ENCODE peak calls at places on chromosomes 2 and 18, in nine cellular contexts. One of them, this sample, is unnamed.

GRCh38 chr2:10239561-10239967 is 63.1 kb upstream of the HPCAL1 start:
- DNase-seq in ovary: peak
- DNase-seq in H7: peak
- DNase-seq in cardiac fibroblast: no peak
- DNase-seq in NCI-H748 treated with DMSO at 0.1 percent for 48 hours: no peak
- DNase-seq in dermis blood vessel endothelial cell: no peak
- DNase-seq in thoracic aorta: no peak
- DNase-seq in naive thymus-derived CD8-positive, alpha-beta T cell: no peak
- DNase-seq in occipital lobe: no peak
- DNase-seq in this sample: no peak

GRCh38 chr2:138364554-138365162 is 136.9 kb upstream of the SPOPL start:
- DNase-seq in dermis blood vessel endothelial cell: no peak
- DNase-seq in NCI-H748 treated with DMSO at 0.1 percent for 48 hours: no peak
- DNase-seq in occipital lobe: no peak
- DNase-seq in ovary: no peak
- DNase-seq in thoracic aorta: no peak
- DNase-seq in naive thymus-derived CD8-positive, alpha-beta T cell: no peak
- DNase-seq in H7: no peak
- DNase-seq in cardiac fibroblast: peak
- DNase-seq in this sample: no peak

GRCh38 chr2:64165696-64166095 is 21.5 kb upstream of the PELI1 start:
- DNase-seq in occipital lobe: no peak
- DNase-seq in cardiac fibroblast: peak
- DNase-seq in naive thymus-derived CD8-positive, alpha-beta T cell: no peak
- DNase-seq in thoracic aorta: no peak
- DNase-seq in NCI-H748 treated with DMSO at 0.1 percent for 48 hours: no peak
- DNase-seq in dermis blood vessel endothelial cell: peak
- DNase-seq in ovary: no peak
- DNase-seq in H7: no peak
- DNase-seq in this sample: no peak

GRCh38 chr2:191573216-191573615 is 104.7 kb upstream of the NABP1 start:
- DNase-seq in NCI-H748 treated with DMSO at 0.1 percent for 48 hours: no peak
- DNase-seq in occipital lobe: no peak
- DNase-seq in thoracic aorta: no peak
- DNase-seq in cardiac fibroblast: no peak
- DNase-seq in dermis blood vessel endothelial cell: no peak
- DNase-seq in H7: no peak
- DNase-seq in naive thymus-derived CD8-positive, alpha-beta T cell: no peak
- DNase-seq in ovary: no peak
- DNase-seq in this sample: no peak

GRCh38 chr18:46068763-46069162 is 3.3 kb downstream of the PSTPIP2 start:
- DNase-seq in occipital lobe: no peak
- DNase-seq in cardiac fibroblast: no peak
- DNase-seq in NCI-H748 treated with DMSO at 0.1 percent for 48 hours: no peak
- DNase-seq in thoracic aorta: no peak
- DNase-seq in dermis blood vessel endothelial cell: no peak
- DNase-seq in ovary: no peak
- DNase-seq in H7: no peak
- DNase-seq in naive thymus-derived CD8-positive, alpha-beta T cell: no peak
- DNase-seq in this sample: no peak

GRCh38 chr2:240507778-240508251 is 50.0 kb downstream of the ANKMY1 start:
- DNase-seq in ovary: no peak
- DNase-seq in thoracic aorta: no peak
- DNase-seq in naive thymus-derived CD8-positive, alpha-beta T cell: no peak
- DNase-seq in dermis blood vessel endothelial cell: no peak
- DNase-seq in cardiac fibroblast: no peak
- DNase-seq in NCI-H748 treated with DMSO at 0.1 percent for 48 hours: no peak
- DNase-seq in H7: peak
- DNase-seq in occipital lobe: no peak
- DNase-seq in this sample: no peak

GRCh38 chr2:109365131-109365530 is 236.1 kb downstream of the SH3RF3 start:
- DNase-seq in H7: peak
- DNase-seq in dermis blood vessel endothelial cell: no peak
- DNase-seq in cardiac fibroblast: no peak
- DNase-seq in NCI-H748 treated with DMSO at 0.1 percent for 48 hours: no peak
- DNase-seq in occipital lobe: no peak
- DNase-seq in thoracic aorta: no peak
- DNase-seq in naive thymus-derived CD8-positive, alpha-beta T cell: no peak
- DNase-seq in ovary: no peak
- DNase-seq in this sample: no peak

GRCh38 chr18:73201940-73202339 is 334.2 kb upstream of the NETO1 start:
- DNase-seq in NCI-H748 treated with DMSO at 0.1 percent for 48 hours: no peak
- DNase-seq in occipital lobe: no peak
- DNase-seq in H7: no peak
- DNase-seq in naive thymus-derived CD8-positive, alpha-beta T cell: no peak
- DNase-seq in thoracic aorta: no peak
- DNase-seq in dermis blood vessel endothelial cell: no peak
- DNase-seq in cardiac fibroblast: no peak
- DNase-seq in ovary: no peak
- DNase-seq in this sample: no peak

GRCh38 chr2:19664651-19665050 is 237.1 kb downstream of the TTC32 start:
- DNase-seq in occipital lobe: no peak
- DNase-seq in dermis blood vessel endothelial cell: peak
- DNase-seq in H7: no peak
- DNase-seq in naive thymus-derived CD8-positive, alpha-beta T cell: no peak
- DNase-seq in thoracic aorta: no peak
- DNase-seq in cardiac fibroblast: no peak
- DNase-seq in NCI-H748 treated with DMSO at 0.1 percent for 48 hours: no peak
- DNase-seq in ovary: no peak
- DNase-seq in this sample: no peak

GRCh38 chr2:3662239-3662638 is 4.2 kb downstream of the ALLC start:
- DNase-seq in naive thymus-derived CD8-positive, alpha-beta T cell: no peak
- DNase-seq in cardiac fibroblast: no peak
- DNase-seq in ovary: peak
- DNase-seq in occipital lobe: no peak
- DNase-seq in dermis blood vessel endothelial cell: peak
- DNase-seq in thoracic aorta: no peak
- DNase-seq in NCI-H748 treated with DMSO at 0.1 percent for 48 hours: no peak
- DNase-seq in H7: peak
- DNase-seq in this sample: no peak

GRCh38 chr2:241863021-241863954 is 4.6 kb upstream of the PDCD1 start:
- DNase-seq in dermis blood vessel endothelial cell: peak
- DNase-seq in ovary: peak
- DNase-seq in cardiac fibroblast: peak
- DNase-seq in H7: no peak
- DNase-seq in thoracic aorta: no peak
- DNase-seq in naive thymus-derived CD8-positive, alpha-beta T cell: no peak
- DNase-seq in NCI-H748 treated with DMSO at 0.1 percent for 48 hours: no peak
- DNase-seq in occipital lobe: no peak
- DNase-seq in this sample: no peak

GRCh38 chr2:43082111-43082877 is 144.1 kb downstream of the ZFP36L2 start:
- DNase-seq in thoracic aorta: no peak
- DNase-seq in cardiac fibroblast: peak
- DNase-seq in naive thymus-derived CD8-positive, alpha-beta T cell: no peak
- DNase-seq in ovary: no peak
- DNase-seq in NCI-H748 treated with DMSO at 0.1 percent for 48 hours: no peak
- DNase-seq in H7: peak
- DNase-seq in dermis blood vessel endothelial cell: peak
- DNase-seq in occipital lobe: no peak
- DNase-seq in this sample: no peak

GRCh38 chr18:57083485-57083884 is 63.4 kb upstream of the BOD1L2 start:
- DNase-seq in NCI-H748 treated with DMSO at 0.1 percent for 48 hours: no peak
- DNase-seq in naive thymus-derived CD8-positive, alpha-beta T cell: no peak
- DNase-seq in dermis blood vessel endothelial cell: no peak
- DNase-seq in ovary: no peak
- DNase-seq in thoracic aorta: no peak
- DNase-seq in cardiac fibroblast: no peak
- DNase-seq in occipital lobe: no peak
- DNase-seq in H7: no peak
- DNase-seq in this sample: no peak

GRCh38 chr2:220504890-220505564 is 877.6 kb downstream of the SLC4A3 start:
- DNase-seq in occipital lobe: no peak
- DNase-seq in ovary: no peak
- DNase-seq in H7: peak
- DNase-seq in dermis blood vessel endothelial cell: no peak
- DNase-seq in cardiac fibroblast: peak
- DNase-seq in NCI-H748 treated with DMSO at 0.1 percent for 48 hours: peak
- DNase-seq in thoracic aorta: no peak
- DNase-seq in naive thymus-derived CD8-positive, alpha-beta T cell: no peak
- DNase-seq in this sample: no peak

GRCh38 chr2:121776885-121777698 is 21.6 kb downstream of the TSN start:
- DNase-seq in occipital lobe: no peak
- DNase-seq in H7: no peak
- DNase-seq in cardiac fibroblast: no peak
- DNase-seq in NCI-H748 treated with DMSO at 0.1 percent for 48 hours: no peak
- DNase-seq in thoracic aorta: no peak
- DNase-seq in ovary: no peak
- DNase-seq in dermis blood vessel endothelial cell: no peak
- DNase-seq in naive thymus-derived CD8-positive, alpha-beta T cell: no peak
- DNase-seq in this sample: no peak

GRCh38 chr2:234308814-234309195 is 188.1 kb downstream of the ARL4C start:
- DNase-seq in cardiac fibroblast: peak
- DNase-seq in thoracic aorta: no peak
- DNase-seq in ovary: no peak
- DNase-seq in naive thymus-derived CD8-positive, alpha-beta T cell: peak
- DNase-seq in dermis blood vessel endothelial cell: peak
- DNase-seq in NCI-H748 treated with DMSO at 0.1 percent for 48 hours: no peak
- DNase-seq in occipital lobe: no peak
- DNase-seq in H7: no peak
- DNase-seq in this sample: peak

GRCh38 chr2:59567115-59567514 is 986.3 kb downstream of the BCL11A start:
- DNase-seq in thoracic aorta: no peak
- DNase-seq in NCI-H748 treated with DMSO at 0.1 percent for 48 hours: no peak
- DNase-seq in H7: no peak
- DNase-seq in dermis blood vessel endothelial cell: no peak
- DNase-seq in cardiac fibroblast: no peak
- DNase-seq in naive thymus-derived CD8-positive, alpha-beta T cell: no peak
- DNase-seq in occipital lobe: no peak
- DNase-seq in ovary: peak
- DNase-seq in this sample: no peak

GRCh38 chr2:159515482-159515881 is 100.9 kb downstream of the BAZ2B start:
- DNase-seq in NCI-H748 treated with DMSO at 0.1 percent for 48 hours: peak
- DNase-seq in occipital lobe: no peak
- DNase-seq in naive thymus-derived CD8-positive, alpha-beta T cell: no peak
- DNase-seq in cardiac fibroblast: no peak
- DNase-seq in dermis blood vessel endothelial cell: peak
- DNase-seq in thoracic aorta: no peak
- DNase-seq in ovary: no peak
- DNase-seq in H7: no peak
- DNase-seq in this sample: no peak

GRCh38 chr2:17620280-17620679 is 79.8 kb downstream of the VSNL1 start:
- DNase-seq in H7: peak
- DNase-seq in NCI-H748 treated with DMSO at 0.1 percent for 48 hours: no peak
- DNase-seq in occipital lobe: peak
- DNase-seq in dermis blood vessel endothelial cell: no peak
- DNase-seq in ovary: no peak
- DNase-seq in naive thymus-derived CD8-positive, alpha-beta T cell: no peak
- DNase-seq in cardiac fibroblast: peak
- DNase-seq in thoracic aorta: no peak
- DNase-seq in this sample: no peak

GRCh38 chr2:39504790-39505335 is 67.8 kb upstream of the MAP4K3 start:
- DNase-seq in cardiac fibroblast: peak
- DNase-seq in naive thymus-derived CD8-positive, alpha-beta T cell: no peak
- DNase-seq in ovary: no peak
- DNase-seq in thoracic aorta: no peak
- DNase-seq in occipital lobe: no peak
- DNase-seq in NCI-H748 treated with DMSO at 0.1 percent for 48 hours: no peak
- DNase-seq in H7: no peak
- DNase-seq in dermis blood vessel endothelial cell: peak
- DNase-seq in this sample: no peak

GRCh38 chr2:207130958-207131521 is 34.7 kb downstream of the KLF7 start:
- DNase-seq in naive thymus-derived CD8-positive, alpha-beta T cell: no peak
- DNase-seq in cardiac fibroblast: no peak
- DNase-seq in H7: no peak
- DNase-seq in ovary: no peak
- DNase-seq in dermis blood vessel endothelial cell: peak
- DNase-seq in NCI-H748 treated with DMSO at 0.1 percent for 48 hours: no peak
- DNase-seq in thoracic aorta: no peak
- DNase-seq in occipital lobe: no peak
- DNase-seq in this sample: no peak

GRCh38 chr18:36035253-36035652 is 32.1 kb downstream of the RPRD1A start:
- DNase-seq in occipital lobe: no peak
- DNase-seq in H7: no peak
- DNase-seq in cardiac fibroblast: peak
- DNase-seq in thoracic aorta: no peak
- DNase-seq in dermis blood vessel endothelial cell: peak
- DNase-seq in ovary: no peak
- DNase-seq in naive thymus-derived CD8-positive, alpha-beta T cell: no peak
- DNase-seq in NCI-H748 treated with DMSO at 0.1 percent for 48 hours: peak
- DNase-seq in this sample: no peak

GRCh38 chr18:42155024-42155423 is 200.0 kb downstream of the PIK3C3 start:
- DNase-seq in cardiac fibroblast: no peak
- DNase-seq in dermis blood vessel endothelial cell: no peak
- DNase-seq in thoracic aorta: no peak
- DNase-seq in H7: no peak
- DNase-seq in occipital lobe: no peak
- DNase-seq in NCI-H748 treated with DMSO at 0.1 percent for 48 hours: no peak
- DNase-seq in ovary: no peak
- DNase-seq in naive thymus-derived CD8-positive, alpha-beta T cell: no peak
- DNase-seq in this sample: no peak

GRCh38 chr2:101400048-101400447 is 12.7 kb upstream of the CREG2 start:
- DNase-seq in H7: no peak
- DNase-seq in ovary: no peak
- DNase-seq in NCI-H748 treated with DMSO at 0.1 percent for 48 hours: no peak
- DNase-seq in occipital lobe: no peak
- DNase-seq in naive thymus-derived CD8-positive, alpha-beta T cell: no peak
- DNase-seq in dermis blood vessel endothelial cell: no peak
- DNase-seq in cardiac fibroblast: no peak
- DNase-seq in thoracic aorta: no peak
- DNase-seq in this sample: no peak

This sample was measured in effector CD4-positive, alpha-beta T cell.